ENCODE peak calls at places on chromosomes 1 and 21, in four cellular contexts. One of them, this sample, is unnamed.

GRCh38 chr1:32969556-32969955 is 4.9 kb upstream of the RNF19B start:
- DNase-seq in CD8-positive, alpha-beta memory T cell: no peak
- DNase-seq in hippocampal formation: no peak
- DNase-seq in activated naive CD4-positive, alpha-beta T cell treated with Interleukin-2 at 50 U/mL for 16 hours: no peak
- DNase-seq in this sample: no peak

GRCh38 chr1:103489881-103490280 is 35.6 kb upstream of the RNPC3 start:
- DNase-seq in hippocampal formation: no peak
- DNase-seq in CD8-positive, alpha-beta memory T cell: no peak
- DNase-seq in activated naive CD4-positive, alpha-beta T cell treated with Interleukin-2 at 50 U/mL for 16 hours: no peak
- DNase-seq in this sample: no peak

GRCh38 chr21:26920055-26920454 is 46.8 kb downstream of the ADAMTS5 start:
- DNase-seq in CD8-positive, alpha-beta memory T cell: no peak
- DNase-seq in hippocampal formation: no peak
- DNase-seq in activated naive CD4-positive, alpha-beta T cell treated with Interleukin-2 at 50 U/mL for 16 hours: no peak
- DNase-seq in this sample: no peak

GRCh38 chr1:154178856-154179811 is 12.8 kb downstream of the TPM3 start:
- DNase-seq in activated naive CD4-positive, alpha-beta T cell treated with Interleukin-2 at 50 U/mL for 16 hours: no peak
- DNase-seq in hippocampal formation: no peak
- DNase-seq in CD8-positive, alpha-beta memory T cell: no peak
- DNase-seq in this sample: no peak

GRCh38 chr1:221517961-221518360 is 223.9 kb downstream of the DUSP10 start:
- DNase-seq in hippocampal formation: no peak
- DNase-seq in activated naive CD4-positive, alpha-beta T cell treated with Interleukin-2 at 50 U/mL for 16 hours: no peak
- DNase-seq in CD8-positive, alpha-beta memory T cell: no peak
- DNase-seq in this sample: no peak

GRCh38 chr1:17119744-17120482 is 662 bp upstream of the PADI2 start:
- DNase-seq in hippocampal formation: no peak
- DNase-seq in CD8-positive, alpha-beta memory T cell: no peak
- DNase-seq in activated naive CD4-positive, alpha-beta T cell treated with Interleukin-2 at 50 U/mL for 16 hours: no peak
- DNase-seq in this sample: no peak

GRCh38 chr21:44301093-44301492 is 1.2 kb downstream of the PFKL start:
- DNase-seq in CD8-positive, alpha-beta memory T cell: no peak
- DNase-seq in activated naive CD4-positive, alpha-beta T cell treated with Interleukin-2 at 50 U/mL for 16 hours: no peak
- DNase-seq in hippocampal formation: no peak
- DNase-seq in this sample: no peak

GRCh38 chr1:213987876-213988638 is at the start of gene PROX1:
- DNase-seq in CD8-positive, alpha-beta memory T cell: peak
- DNase-seq in hippocampal formation: peak
- DNase-seq in activated naive CD4-positive, alpha-beta T cell treated with Interleukin-2 at 50 U/mL for 16 hours: peak
- DNase-seq in this sample: peak

GRCh38 chr1:225617479-225617878 is 35.4 kb downstream of the ENAH start:
- DNase-seq in activated naive CD4-positive, alpha-beta T cell treated with Interleukin-2 at 50 U/mL for 16 hours: no peak
- DNase-seq in hippocampal formation: no peak
- DNase-seq in CD8-positive, alpha-beta memory T cell: no peak
- DNase-seq in this sample: no peak

GRCh38 chr1:143735764-143736461 is 235.9 kb downstream of the FAM72C start:
- DNase-seq in activated naive CD4-positive, alpha-beta T cell treated with Interleukin-2 at 50 U/mL for 16 hours: no peak
- DNase-seq in hippocampal formation: no peak
- DNase-seq in CD8-positive, alpha-beta memory T cell: no peak
- DNase-seq in this sample: no peak

GRCh38 chr21:44766014-44766817 is 35.4 kb downstream of the UBE2G2 start:
- DNase-seq in activated naive CD4-positive, alpha-beta T cell treated with Interleukin-2 at 50 U/mL for 16 hours: no peak
- DNase-seq in CD8-positive, alpha-beta memory T cell: no peak
- DNase-seq in hippocampal formation: no peak
- DNase-seq in this sample: no peak